ENCODE peak calls at places on chromosomes 2 and 18, in eight cellular contexts. One of them, this sample, is unnamed.
A peak's percentile ranks its signal among the peaks of the same experiment; 100 is the strongest.

GRCh38 chr2:43023791-43024514 is 202.5 kb downstream of the ZFP36L2 start:
- DNase-seq in fibroblast of lung: no peak
- DNase-seq in epithelial cell of esophagus: no peak
- DNase-seq in Calu3: no peak
- DNase-seq in Peyer's patch: no peak
- DNase-seq in WTC11: no peak
- DNase-seq in osteoblast: peak; percentile 3
- DNase-seq in heart left ventricle: no peak
- DNase-seq in this sample: no peak

GRCh38 chr2:14628906-14629305 is 3.6 kb upstream of the LRATD1 start:
- DNase-seq in fibroblast of lung: no peak
- DNase-seq in epithelial cell of esophagus: peak; percentile 95
- DNase-seq in Calu3: peak; percentile 34
- DNase-seq in Peyer's patch: peak; percentile 83
- DNase-seq in WTC11: no peak
- DNase-seq in osteoblast: no peak
- DNase-seq in heart left ventricle: no peak
- DNase-seq in this sample: no peak

GRCh38 chr2:168245074-168245825 is 2.1 kb downstream of the STK39 start:
- DNase-seq in fibroblast of lung: peak; percentile 30
- DNase-seq in epithelial cell of esophagus: peak; percentile 53
- DNase-seq in Calu3: no peak
- DNase-seq in Peyer's patch: no peak
- DNase-seq in WTC11: no peak
- DNase-seq in osteoblast: no peak
- DNase-seq in heart left ventricle: no peak
- DNase-seq in this sample: no peak

GRCh38 chr2:220948579-220948978 is 623.5 kb downstream of the EPHA4 start:
- DNase-seq in fibroblast of lung: no peak
- DNase-seq in epithelial cell of esophagus: no peak
- DNase-seq in Calu3: no peak
- DNase-seq in Peyer's patch: no peak
- DNase-seq in WTC11: no peak
- DNase-seq in osteoblast: no peak
- DNase-seq in heart left ventricle: no peak
- DNase-seq in this sample: no peak

GRCh38 chr2:215506604-215506990 is 70.7 kb upstream of the FN1 start:
- DNase-seq in fibroblast of lung: no peak
- DNase-seq in epithelial cell of esophagus: peak; percentile 17
- DNase-seq in Calu3: no peak
- DNase-seq in Peyer's patch: no peak
- DNase-seq in WTC11: no peak
- DNase-seq in osteoblast: no peak
- DNase-seq in heart left ventricle: no peak
- DNase-seq in this sample: no peak

GRCh38 chr18:78559584-78559983 is 420.0 kb upstream of the SALL3 start:
- DNase-seq in fibroblast of lung: no peak
- DNase-seq in epithelial cell of esophagus: no peak
- DNase-seq in Calu3: no peak
- DNase-seq in Peyer's patch: no peak
- DNase-seq in WTC11: no peak
- DNase-seq in osteoblast: no peak
- DNase-seq in heart left ventricle: no peak
- DNase-seq in this sample: no peak

GRCh38 chr2:20609349-20609994 is 41.4 kb downstream of the HS1BP3 start:
- DNase-seq in fibroblast of lung: peak; percentile 70
- DNase-seq in epithelial cell of esophagus: peak; percentile 40
- DNase-seq in Calu3: no peak
- DNase-seq in Peyer's patch: peak; percentile 47
- DNase-seq in WTC11: no peak
- DNase-seq in osteoblast: peak; percentile 84
- DNase-seq in heart left ventricle: no peak
- DNase-seq in this sample: no peak

GRCh38 chr2:150630587-150631235 is 143.2 kb upstream of the RND3 start:
- DNase-seq in fibroblast of lung: peak; percentile 94
- DNase-seq in epithelial cell of esophagus: no peak
- DNase-seq in Calu3: no peak
- DNase-seq in Peyer's patch: no peak
- DNase-seq in WTC11: no peak
- DNase-seq in osteoblast: no peak
- DNase-seq in heart left ventricle: no peak
- DNase-seq in this sample: no peak

GRCh38 chr2:12416600-12416999 is 300.1 kb upstream of the TRIB2 start:
- DNase-seq in fibroblast of lung: peak; percentile 14
- DNase-seq in epithelial cell of esophagus: peak; percentile 35
- DNase-seq in Calu3: peak; percentile 21
- DNase-seq in Peyer's patch: peak; percentile 67
- DNase-seq in WTC11: no peak
- DNase-seq in osteoblast: no peak
- DNase-seq in heart left ventricle: peak; percentile 62
- DNase-seq in this sample: peak; percentile 15

GRCh38 chr2:211251016-211251415 is 694.6 kb downstream of the CPS1 start:
- DNase-seq in fibroblast of lung: no peak
- DNase-seq in epithelial cell of esophagus: no peak
- DNase-seq in Calu3: no peak
- DNase-seq in Peyer's patch: no peak
- DNase-seq in WTC11: no peak
- DNase-seq in osteoblast: no peak
- DNase-seq in heart left ventricle: no peak
- DNase-seq in this sample: no peak

GRCh38 chr2:235940330-235940729 is 227.9 kb downstream of the GBX2 start:
- DNase-seq in fibroblast of lung: peak; percentile 99
- DNase-seq in epithelial cell of esophagus: peak; percentile 27
- DNase-seq in Calu3: no peak
- DNase-seq in Peyer's patch: peak; percentile 58
- DNase-seq in WTC11: no peak
- DNase-seq in osteoblast: peak; percentile 97
- DNase-seq in heart left ventricle: peak; percentile 71
- DNase-seq in this sample: no peak

GRCh38 chr2:11022874-11023273 is 111.1 kb downstream of the KCNF1 start:
- DNase-seq in fibroblast of lung: no peak
- DNase-seq in epithelial cell of esophagus: no peak
- DNase-seq in Calu3: peak; percentile 36
- DNase-seq in Peyer's patch: no peak
- DNase-seq in WTC11: no peak
- DNase-seq in osteoblast: no peak
- DNase-seq in heart left ventricle: no peak
- DNase-seq in this sample: no peak

GRCh38 chr2:231362785-231363184 is 32.7 kb upstream of the B3GNT7 start:
- DNase-seq in fibroblast of lung: no peak
- DNase-seq in epithelial cell of esophagus: no peak
- DNase-seq in Calu3: no peak
- DNase-seq in Peyer's patch: no peak
- DNase-seq in WTC11: no peak
- DNase-seq in osteoblast: no peak
- DNase-seq in heart left ventricle: no peak
- DNase-seq in this sample: no peak
- TF ChIP-seq CTCF in fibroblast of lung: no peak
- TF ChIP-seq CTCF in epithelial cell of esophagus: no peak
- TF ChIP-seq CTCF in Calu3: no peak
- TF ChIP-seq CTCF in Peyer's patch: no peak
- TF ChIP-seq CTCF in WTC11: no peak
- TF ChIP-seq CTCF in osteoblast: no peak
- TF ChIP-seq CTCF in heart left ventricle: no peak
- TF ChIP-seq CTCF in this sample: no peak

GRCh38 chr18:62998443-62998842 is 283.1 kb downstream of the PHLPP1 start:
- DNase-seq in fibroblast of lung: no peak
- DNase-seq in epithelial cell of esophagus: no peak
- DNase-seq in Calu3: no peak
- DNase-seq in Peyer's patch: no peak
- DNase-seq in WTC11: no peak
- DNase-seq in osteoblast: no peak
- DNase-seq in heart left ventricle: no peak
- DNase-seq in this sample: no peak

GRCh38 chr18:63000839-63001238 is 285.5 kb downstream of the PHLPP1 start:
- DNase-seq in fibroblast of lung: no peak
- DNase-seq in epithelial cell of esophagus: no peak
- DNase-seq in Calu3: no peak
- DNase-seq in Peyer's patch: no peak
- DNase-seq in WTC11: no peak
- DNase-seq in osteoblast: no peak
- DNase-seq in heart left ventricle: no peak
- DNase-seq in this sample: no peak

GRCh38 chr18:63001861-63002260 is 286.5 kb downstream of the PHLPP1 start:
- DNase-seq in fibroblast of lung: no peak
- DNase-seq in epithelial cell of esophagus: no peak
- DNase-seq in Calu3: no peak
- DNase-seq in Peyer's patch: no peak
- DNase-seq in WTC11: no peak
- DNase-seq in osteoblast: no peak
- DNase-seq in heart left ventricle: no peak
- DNase-seq in this sample: no peak

GRCh38 chr18:62999392-62999791 is 284.1 kb downstream of the PHLPP1 start:
- DNase-seq in fibroblast of lung: peak; percentile 79
- DNase-seq in epithelial cell of esophagus: no peak
- DNase-seq in Calu3: peak; percentile 83
- DNase-seq in Peyer's patch: peak; percentile 58
- DNase-seq in WTC11: no peak
- DNase-seq in osteoblast: peak; percentile 92
- DNase-seq in heart left ventricle: peak; percentile 60
- DNase-seq in this sample: no peak

DNA sequence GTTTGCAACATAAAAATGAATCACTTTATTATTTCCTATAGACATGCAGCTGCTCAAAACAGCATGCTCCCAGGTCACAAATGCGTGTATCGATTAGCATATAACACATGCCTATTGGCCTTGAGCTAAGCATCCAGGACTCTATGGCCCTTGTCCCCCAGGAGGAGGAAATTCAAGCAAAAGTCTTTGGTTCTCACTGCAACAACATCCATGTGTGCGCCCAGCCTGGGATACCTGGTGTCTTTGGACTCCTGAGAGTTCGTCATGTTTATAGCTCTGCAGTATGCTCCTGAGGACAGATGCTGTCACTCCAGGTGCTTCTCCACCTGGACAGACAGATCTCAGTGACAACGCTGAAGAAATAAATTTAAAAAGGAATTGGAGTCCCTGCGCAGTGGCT is 284.6 kb downstream of the PHLPP1 start:
- DNase-seq in fibroblast of lung: peak; percentile 3
- DNase-seq in epithelial cell of esophagus: no peak
- DNase-seq in Calu3: no peak
- DNase-seq in Peyer's patch: no peak
- DNase-seq in WTC11: no peak
- DNase-seq in osteoblast: no peak
- DNase-seq in heart left ventricle: no peak
- DNase-seq in this sample: no peak
- TF ChIP-seq CTCF in fibroblast of lung: no peak
- TF ChIP-seq CTCF in epithelial cell of esophagus: no peak
- TF ChIP-seq CTCF in Calu3: no peak
- TF ChIP-seq CTCF in Peyer's patch: no peak
- TF ChIP-seq CTCF in WTC11: no peak
- TF ChIP-seq CTCF in osteoblast: no peak
- TF ChIP-seq CTCF in heart left ventricle: no peak
- TF ChIP-seq CTCF in this sample: no peak

GRCh38 chr2:72887032-72887835 is at the start of gene SPR:
- DNase-seq in fibroblast of lung: peak; percentile 61
- DNase-seq in epithelial cell of esophagus: peak; percentile 77
- DNase-seq in Calu3: peak; percentile 89
- DNase-seq in Peyer's patch: peak; percentile 87
- DNase-seq in WTC11: peak; percentile 57
- DNase-seq in osteoblast: peak; percentile 95
- DNase-seq in heart left ventricle: peak; percentile 88
- DNase-seq in this sample: peak; percentile 68

GRCh38 chr2:72889991-72890390 is 2.8 kb downstream of the SPR start:
- DNase-seq in fibroblast of lung: no peak
- DNase-seq in epithelial cell of esophagus: no peak
- DNase-seq in Calu3: no peak
- DNase-seq in Peyer's patch: peak; percentile 86
- DNase-seq in WTC11: no peak
- DNase-seq in osteoblast: no peak
- DNase-seq in heart left ventricle: no peak
- DNase-seq in this sample: no peak

GRCh38 chr2:72886505-72887031 is 640 bp upstream of the SPR start:
- DNase-seq in fibroblast of lung: no peak
- DNase-seq in epithelial cell of esophagus: peak; percentile 52
- DNase-seq in Calu3: no peak
- DNase-seq in Peyer's patch: no peak
- DNase-seq in WTC11: no peak
- DNase-seq in osteoblast: no peak
- DNase-seq in heart left ventricle: no peak
- DNase-seq in this sample: no peak

GRCh38 chr2:72887836-72888437 is 729 bp downstream of the SPR start:
- DNase-seq in fibroblast of lung: peak; percentile 81
- DNase-seq in epithelial cell of esophagus: peak; percentile 90
- DNase-seq in Calu3: peak; percentile 93
- DNase-seq in Peyer's patch: peak; percentile 93
- DNase-seq in WTC11: peak; percentile 97
- DNase-seq in osteoblast: peak; percentile 94
- DNase-seq in heart left ventricle: peak; percentile 94
- DNase-seq in this sample: peak; percentile 93

GRCh38 chr2:72888438-72889202 is 1.4 kb downstream of the SPR start:
- DNase-seq in fibroblast of lung: no peak
- DNase-seq in epithelial cell of esophagus: no peak
- DNase-seq in Calu3: no peak
- DNase-seq in Peyer's patch: no peak
- DNase-seq in WTC11: no peak
- DNase-seq in osteoblast: no peak
- DNase-seq in heart left ventricle: no peak
- DNase-seq in this sample: no peak
- TF ChIP-seq CTCF in fibroblast of lung: no peak
- TF ChIP-seq CTCF in epithelial cell of esophagus: no peak
- TF ChIP-seq CTCF in Calu3: no peak
- TF ChIP-seq CTCF in Peyer's patch: no peak
- TF ChIP-seq CTCF in WTC11: no peak
- TF ChIP-seq CTCF in osteoblast: no peak
- TF ChIP-seq CTCF in heart left ventricle: no peak
- TF ChIP-seq CTCF in this sample: no peak

GRCh38 chr2:56666758-56667157 is 483.0 kb downstream of the CCDC85A start:
- DNase-seq in fibroblast of lung: no peak
- DNase-seq in epithelial cell of esophagus: no peak
- DNase-seq in Calu3: no peak
- DNase-seq in Peyer's patch: no peak
- DNase-seq in WTC11: no peak
- DNase-seq in osteoblast: no peak
- DNase-seq in heart left ventricle: no peak
- DNase-seq in this sample: no peak

GRCh38 chr2:56676966-56677365 is 493.2 kb downstream of the CCDC85A start:
- DNase-seq in fibroblast of lung: no peak
- DNase-seq in epithelial cell of esophagus: no peak
- DNase-seq in Calu3: no peak
- DNase-seq in Peyer's patch: no peak
- DNase-seq in WTC11: no peak
- DNase-seq in osteoblast: no peak
- DNase-seq in heart left ventricle: no peak
- DNase-seq in this sample: no peak

DNA sequence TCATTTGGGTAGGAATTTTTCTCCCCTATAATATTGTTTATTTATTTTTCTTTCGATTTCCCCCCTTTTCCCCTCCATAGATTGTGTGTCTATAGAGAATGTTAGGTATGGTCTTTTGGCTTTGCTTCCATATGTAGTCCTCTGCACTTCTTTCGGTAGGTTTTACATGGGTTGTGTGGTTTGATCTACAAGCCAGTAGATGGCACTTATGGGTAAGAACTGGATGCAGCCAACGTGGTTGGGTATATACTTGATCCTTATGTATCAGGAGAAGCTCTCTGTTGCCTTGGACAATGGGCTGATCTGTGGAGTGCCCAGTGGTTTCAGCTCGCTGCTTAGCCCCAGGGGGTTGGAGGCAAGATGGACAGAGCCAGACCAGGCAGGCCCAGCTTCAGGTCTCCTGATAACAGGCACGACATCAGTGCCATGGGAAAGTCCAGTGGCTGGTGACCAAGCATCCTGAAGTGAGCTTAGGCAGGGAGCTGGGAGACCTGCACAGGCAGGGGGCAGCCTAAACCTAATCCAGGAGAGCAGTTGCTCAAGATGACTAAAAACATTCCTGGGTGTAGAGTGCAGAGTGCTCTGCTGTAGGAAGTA is 488.3 kb downstream of the CCDC85A start:
- DNase-seq in fibroblast of lung: no peak
- DNase-seq in epithelial cell of esophagus: peak; percentile 6
- DNase-seq in Calu3: no peak
- DNase-seq in Peyer's patch: no peak
- DNase-seq in WTC11: no peak
- DNase-seq in osteoblast: no peak
- DNase-seq in heart left ventricle: no peak
- DNase-seq in this sample: no peak
- TF ChIP-seq CTCF in fibroblast of lung: no peak
- TF ChIP-seq CTCF in epithelial cell of esophagus: no peak
- TF ChIP-seq CTCF in Calu3: no peak
- TF ChIP-seq CTCF in Peyer's patch: no peak
- TF ChIP-seq CTCF in WTC11: no peak
- TF ChIP-seq CTCF in osteoblast: peak; percentile 30
- TF ChIP-seq CTCF in heart left ventricle: no peak
- TF ChIP-seq CTCF in this sample: no peak